ENCODE peak calls at places on chromosomes 1 and 21, in nine cellular contexts. G is endothelial cell of umbilical vein, E is WERI-Rb-1, J is H9, T is mammary epithelial cell, N is stomach, U is neural crest cell, K is uterus, H is foreskin keratinocyte. V is an unnamed sample.

GRCh38 chr1:89908993-89909436 is 85.9 kb upstream of the ZNF326 start:
- DNase-seq in G (no peak), E (no peak), J (no peak), T (peak), N (no peak), U (no peak), K (no peak), H (peak), V (no peak)

GRCh38 chr1:204923626-204924012 is 53.0 kb downstream of the NFASC start:
- DNase-seq in G (no peak), E (no peak), J (no peak), T (no peak), N (no peak), U (no peak), K (no peak), H (no peak), V (no peak)

GRCh38 chr21:38478782-38479181 is 19.5 kb downstream of the ERG start:
- DNase-seq in G (no peak), E (no peak), J (no peak), T (peak), N (no peak), U (no peak), K (no peak), H (peak), V (no peak)

GRCh38 chr1:36579049-36579448 is 96.3 kb upstream of the CSF3R start:
- DNase-seq in G (no peak), E (no peak), J (no peak), T (no peak), N (no peak), U (no peak), K (no peak), H (no peak), V (no peak)

GRCh38 chr1:93692451-93692861 is 10.8 kb upstream of the BCAR3 start:
- DNase-seq in G (no peak), E (no peak), J (no peak), T (peak), N (no peak), U (no peak), K (no peak), H (peak), V (no peak)

GRCh38 chr1:9376430-9376829 is 83.7 kb downstream of the SPSB1 start:
- DNase-seq in G (no peak), E (no peak), J (no peak), T (no peak), N (no peak), U (no peak), K (no peak), H (no peak), V (no peak)

GRCh38 chr1:9443913-9444445 is 95.3 kb upstream of the SLC25A33 start:
- DNase-seq in G (peak), E (no peak), J (no peak), T (peak), N (no peak), U (peak), K (no peak), H (peak), V (no peak)

GRCh38 chr1:119279441-119280415 is 88.9 kb upstream of the HAO2 start:
- DNase-seq in G (peak), E (no peak), J (no peak), T (peak), N (no peak), U (no peak), K (no peak), H (peak), V (no peak)

GRCh38 chr1:195958131-195958530 is 650.1 kb downstream of the KCNT2 start:
- DNase-seq in G (no peak), E (no peak), J (no peak), T (peak), N (no peak), U (no peak), K (no peak), H (peak), V (no peak)

GRCh38 chr1:118257946-118258345 is 72.9 kb upstream of the SPAG17 start:
- DNase-seq in G (no peak), E (no peak), J (no peak), T (no peak), N (no peak), U (no peak), K (no peak), H (no peak), V (no peak)

GRCh38 chr1:189751311-189751710 is 726.4 kb downstream of the BRINP3 start:
- DNase-seq in G (no peak), E (no peak), J (no peak), T (no peak), N (no peak), U (no peak), K (no peak), H (no peak), V (no peak)

GRCh38 chr1:37047487-37047886 is 13.2 kb upstream of the GRIK3 start:
- DNase-seq in G (no peak), E (no peak), J (no peak), T (no peak), N (no peak), U (no peak), K (no peak), H (no peak), V (peak)

GRCh38 chr1:85465099-85465790 is at the start of gene DDAH1:
- DNase-seq in G (peak), E (peak), J (peak), T (peak), N (peak), U (peak), K (peak), H (no peak), V (no peak)

GRCh38 chr21:36904093-36904666 is 62.3 kb downstream of the HLCS start:
- DNase-seq in G (no peak), E (no peak), J (no peak), T (no peak), N (no peak), U (no peak), K (no peak), H (no peak), V (no peak)

GRCh38 chr1:49050041-49050440 is 273.4 kb upstream of the BEND5 start:
- DNase-seq in G (no peak), E (no peak), J (no peak), T (no peak), N (no peak), U (no peak), K (no peak), H (no peak), V (no peak)

GRCh38 chr21:17390575-17390974 is 122.3 kb upstream of the CXADR start:
- DNase-seq in G (no peak), E (no peak), J (no peak), T (no peak), N (no peak), U (no peak), K (no peak), H (no peak), V (no peak)

DNA sequence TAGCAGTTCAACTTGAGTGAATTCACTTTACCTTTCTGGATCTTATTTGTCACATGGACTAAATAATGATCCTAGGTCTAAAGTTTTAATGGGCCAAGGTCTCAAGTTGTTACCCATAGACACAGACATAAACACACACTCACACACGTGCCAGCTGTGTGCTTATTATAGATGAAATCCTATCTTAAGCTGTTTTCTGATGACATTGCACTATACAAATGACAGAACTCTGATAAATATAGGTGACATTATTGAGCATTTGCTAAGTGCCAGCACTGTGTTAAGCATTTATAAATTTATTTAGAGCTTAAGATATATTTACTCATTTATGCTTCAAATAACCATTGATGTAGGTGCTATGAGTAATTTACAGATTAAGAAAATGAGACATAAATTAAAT is 474.4 kb upstream of the NR5A2 start:
- DNase-seq in G (no peak), E (no peak), J (no peak), T (no peak), N (no peak), U (no peak), K (no peak), H (no peak), V (no peak)
- TF ChIP-seq CTCF in G (no peak), E (no peak), J (no peak), T (no peak), N (no peak), U (no peak), K (no peak), H (no peak), V (no peak)

GRCh38 chr1:172833956-172834355 is 175.1 kb downstream of the FASLG start:
- DNase-seq in G (no peak), E (no peak), J (no peak), T (peak), N (no peak), U (no peak), K (no peak), H (no peak), V (no peak)
- TF ChIP-seq CTCF in G (no peak), E (no peak), J (no peak), T (no peak), N (no peak), U (no peak), K (no peak), H (no peak), V (no peak)

DNA sequence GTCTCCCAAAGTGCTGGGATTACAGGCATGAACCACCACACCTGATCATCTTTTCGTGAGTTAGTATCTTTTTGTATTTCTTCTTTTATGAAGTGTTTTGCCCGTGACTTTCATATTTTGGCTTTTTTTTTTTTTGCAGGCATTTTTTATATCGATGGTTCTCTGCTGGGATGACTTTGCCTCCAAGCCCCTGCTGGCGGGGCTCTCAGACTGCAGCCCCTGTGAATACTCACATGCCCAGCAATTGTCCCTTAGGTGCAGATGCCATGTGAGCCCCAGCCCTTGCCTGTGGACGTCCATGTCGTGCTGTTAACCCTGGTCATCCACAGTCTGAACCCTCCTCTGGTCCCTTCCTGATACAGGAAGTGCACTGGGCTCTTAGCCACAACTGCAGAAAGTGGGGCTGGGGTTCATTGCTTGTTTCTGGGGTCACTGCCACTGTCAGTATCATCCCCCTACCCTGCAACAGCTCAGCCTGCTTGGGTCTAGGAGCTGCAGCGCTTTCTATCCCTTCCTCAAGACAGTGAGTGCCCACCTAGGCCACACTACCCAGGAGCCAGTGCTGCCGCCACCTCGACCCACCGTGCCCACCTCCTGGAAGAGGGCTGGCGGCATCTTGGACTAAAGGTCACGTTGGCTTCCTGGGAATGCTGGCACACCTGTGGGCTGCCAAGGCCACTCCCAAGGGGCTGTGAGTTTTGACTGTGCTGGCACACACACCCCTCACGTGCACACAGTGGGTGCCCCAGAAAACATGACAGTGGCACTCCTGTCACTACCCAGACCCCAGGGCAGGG is 21.9 kb downstream of the CRYAA start:
- DNase-seq in G (no peak), E (peak), J (peak), T (no peak), N (no peak), U (no peak), K (peak), H (no peak), V (no peak)
- TF ChIP-seq CTCF in G (no peak), E (no peak), J (peak), T (no peak), N (no peak), U (no peak), K (no peak), H (no peak), V (peak)

GRCh38 chr21:41411449-41412089 is 14.5 kb upstream of the MX1 start:
- DNase-seq in G (no peak), E (no peak), J (no peak), T (peak), N (peak), U (no peak), K (no peak), H (peak), V (no peak)
- TF ChIP-seq CTCF in G (peak), E (peak), J (peak), T (no peak), N (no peak), U (peak), K (no peak), H (peak), V (no peak)

GRCh38 chr1:154741747-154742495 is 128.2 kb downstream of the KCNN3 start:
- DNase-seq in G (no peak), E (peak), J (peak), T (no peak), N (no peak), U (no peak), K (peak), H (no peak), V (no peak)
- TF ChIP-seq CTCF in G (no peak), E (peak), J (peak), T (no peak), N (no peak), U (no peak), K (no peak), H (no peak), V (no peak)

GRCh38 chr1:15062479-15063099 is 91.0 kb upstream of the TMEM51 start:
- DNase-seq in G (no peak), E (no peak), J (no peak), T (no peak), N (no peak), U (peak), K (no peak), H (no peak), V (no peak)
- TF ChIP-seq CTCF in G (peak), E (peak), J (peak), T (peak), N (no peak), U (peak), K (no peak), H (peak), V (peak)

DNA sequence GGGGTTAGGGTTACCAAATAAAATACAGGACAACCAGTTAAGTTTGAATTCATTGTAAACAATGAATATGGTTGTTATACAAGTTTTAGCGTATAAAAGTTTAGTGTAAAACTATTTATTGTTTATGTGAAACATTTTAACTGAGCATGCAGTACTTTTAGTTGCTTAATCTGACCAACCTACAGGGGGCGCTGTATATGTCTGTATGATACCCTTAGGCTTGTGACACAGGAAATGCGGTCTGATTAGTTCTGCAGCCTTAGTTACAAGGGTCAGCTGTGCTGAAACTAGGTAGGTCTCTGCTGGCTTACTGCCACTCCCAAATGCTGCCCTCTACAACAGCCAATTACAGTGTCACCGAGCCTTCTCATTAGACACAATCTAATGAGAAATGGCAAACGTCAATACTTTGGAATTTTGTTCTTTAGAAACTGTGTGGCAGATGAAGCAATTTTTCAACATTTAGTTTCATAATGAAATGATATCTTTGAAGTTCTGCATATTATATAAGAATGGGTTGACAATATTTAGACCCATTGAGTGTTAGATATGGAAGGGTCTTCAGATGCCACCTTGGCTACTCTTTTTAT is 56.2 kb downstream of the NTNG1 start:
- DNase-seq in G (no peak), E (peak), J (peak), T (no peak), N (no peak), U (peak), K (no peak), H (no peak), V (no peak)
- TF ChIP-seq CTCF in G (no peak), E (peak), J (peak), T (peak), N (no peak), U (peak), K (no peak), H (peak), V (peak)

DNA sequence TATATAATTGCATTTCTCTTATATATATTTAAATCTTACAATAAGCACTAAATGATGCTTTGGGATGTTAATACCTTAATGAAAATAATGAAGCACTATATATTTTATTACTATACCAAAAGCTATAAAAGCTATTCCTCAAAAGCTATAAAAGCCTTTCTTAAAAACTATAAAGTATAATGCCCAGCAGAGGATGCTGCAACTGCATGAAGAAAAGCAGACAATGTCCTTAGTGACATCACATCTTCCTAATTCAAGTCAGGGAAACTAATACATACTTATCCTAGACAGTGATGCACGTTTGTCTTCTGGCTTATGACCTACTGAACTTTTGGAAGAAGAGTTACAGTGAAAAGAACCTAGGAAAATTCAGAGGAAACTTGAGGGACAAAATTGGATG is 13.6 kb upstream of the C1orf185 start:
- DNase-seq in G (peak), E (no peak), J (no peak), T (no peak), N (no peak), U (no peak), K (no peak), H (no peak), V (no peak)
- TF ChIP-seq CTCF in G (no peak), E (peak), J (no peak), T (peak), N (no peak), U (no peak), K (no peak), H (peak), V (no peak)

V was measured in glutamatergic neuron.